ENCODE peak calls at places on chromosomes 6 and 20, in nine cellular contexts. T, K, H, L, Y, I, S, R and P are unnamed samples.

GRCh38 chr6:53795702-53796450 is 1.1 kb downstream of the LRRC1 start:
- DNase-seq in T (peak), K (no peak), H (no peak), L (no peak), Y (peak), I (peak), S (no peak), R (peak), P (no peak)

GRCh38 chr6:157503018-157503747 is 122.2 kb downstream of the ZDHHC14 start:
- DNase-seq in T (no peak), K (no peak), H (no peak), L (no peak), Y (no peak), I (no peak), S (no peak), R (no peak), P (no peak)

GRCh38 chr20:4512891-4513550 is 208.7 kb upstream of the PRND start:
- DNase-seq in T (no peak), K (no peak), H (no peak), L (peak), Y (peak), I (no peak), S (no peak), R (peak), P (no peak)

GRCh38 chr6:26155066-26155925 is 68.1 kb downstream of the HFE start:
- DNase-seq in T (peak), K (no peak), H (no peak), L (peak), Y (no peak), I (peak), S (no peak), R (peak), P (no peak)

GRCh38 chr6:106746660-106747059 is 117.3 kb downstream of the QRSL1 start:
- DNase-seq in T (no peak), K (no peak), H (no peak), L (no peak), Y (peak), I (no peak), S (no peak), R (peak), P (no peak)

GRCh38 chr6:63537126-63537958 is 34.9 kb upstream of the LOC128125822 start:
- DNase-seq in T (no peak), K (no peak), H (no peak), L (no peak), Y (no peak), I (no peak), S (no peak), R (no peak), P (no peak)

GRCh38 chr6:100267002-100267401 is 197.7 kb downstream of the SIM1 start:
- DNase-seq in T (no peak), K (no peak), H (no peak), L (no peak), Y (peak), I (no peak), S (no peak), R (no peak), P (no peak)

GRCh38 chr6:35388023-35388422 is 45.7 kb downstream of the PPARD start:
- DNase-seq in T (no peak), K (no peak), H (no peak), L (no peak), Y (no peak), I (no peak), S (no peak), R (no peak), P (no peak)

GRCh38 chr20:2402271-2402980 is 21.7 kb downstream of the TGM6 start:
- DNase-seq in T (no peak), K (no peak), H (no peak), L (peak), Y (peak), I (no peak), S (no peak), R (peak), P (no peak)

GRCh38 chr6:54801669-54802068 is 44.9 kb upstream of the FAM83B start:
- DNase-seq in T (no peak), K (no peak), H (no peak), L (peak), Y (peak), I (no peak), S (no peak), R (peak), P (no peak)

GRCh38 chr20:46215913-46216707 is 92.2 kb downstream of the CDH22 start:
- DNase-seq in T (no peak), K (no peak), H (no peak), L (peak), Y (peak), I (no peak), S (no peak), R (peak), P (peak)

GRCh38 chr20:61940491-61940890 is 125.2 kb downstream of the TAF4 start:
- DNase-seq in T (no peak), K (no peak), H (no peak), L (no peak), Y (no peak), I (no peak), S (no peak), R (no peak), P (no peak)

GRCh38 chr6:40506956-40507355 is 80.2 kb downstream of the LRFN2 start:
- DNase-seq in T (no peak), K (no peak), H (no peak), L (no peak), Y (no peak), I (no peak), S (no peak), R (no peak), P (no peak)

GRCh38 chr6:6699741-6700367 is 111.3 kb downstream of the LY86 start:
- DNase-seq in T (no peak), K (no peak), H (peak), L (peak), Y (peak), I (no peak), S (peak), R (peak), P (no peak)

GRCh38 chr6:122620902-122621301 is 10.7 kb downstream of the PKIB start:
- DNase-seq in T (no peak), K (no peak), H (no peak), L (peak), Y (peak), I (no peak), S (peak), R (peak), P (no peak)

GRCh38 chr20:48143435-48144081 is 358.3 kb upstream of the SULF2 start:
- DNase-seq in T (no peak), K (no peak), H (no peak), L (no peak), Y (no peak), I (no peak), S (peak), R (no peak), P (no peak)

GRCh38 chr20:57024849-57025248 is 241.6 kb downstream of the BMP7 start:
- DNase-seq in T (no peak), K (no peak), H (no peak), L (no peak), Y (no peak), I (no peak), S (no peak), R (peak), P (no peak)

GRCh38 chr20:54221996-54222890 is 14.4 kb downstream of the PFDN4 start:
- DNase-seq in T (no peak), K (no peak), H (no peak), L (no peak), Y (no peak), I (no peak), S (peak), R (no peak), P (no peak)

GRCh38 chr6:143642403-143642802 is 35.4 kb upstream of the PHACTR2 start:
- DNase-seq in T (no peak), K (no peak), H (no peak), L (no peak), Y (no peak), I (no peak), S (no peak), R (no peak), P (no peak)

GRCh38 chr6:7615611-7616383 is 25.8 kb downstream of the SNRNP48 start:
- DNase-seq in T (peak), K (no peak), H (no peak), L (peak), Y (peak), I (peak), S (no peak), R (peak), P (no peak)

GRCh38 chr20:44837949-44838348 is 27.6 kb upstream of the RIMS4 start:
- DNase-seq in T (no peak), K (no peak), H (no peak), L (no peak), Y (no peak), I (no peak), S (no peak), R (no peak), P (no peak)

GRCh38 chr20:2131366-2131765 is 29.7 kb downstream of the STK35 start:
- DNase-seq in T (no peak), K (no peak), H (no peak), L (peak), Y (peak), I (no peak), S (no peak), R (peak), P (no peak)

GRCh38 chr20:49672109-49672681 is 41.5 kb downstream of the B4GALT5 start:
- DNase-seq in T (no peak), K (no peak), H (no peak), L (no peak), Y (no peak), I (no peak), S (no peak), R (no peak), P (no peak)

GRCh38 chr20:2122921-2123320 is 21.3 kb downstream of the STK35 start:
- DNase-seq in T (no peak), K (no peak), H (no peak), L (no peak), Y (peak), I (no peak), S (no peak), R (no peak), P (no peak)

GRCh38 chr20:47304287-47304686 is 52.2 kb downstream of the ZMYND8 start:
- DNase-seq in T (no peak), K (no peak), H (no peak), L (no peak), Y (no peak), I (no peak), S (peak), R (peak), P (no peak)

GRCh38 chr20:1185316-1185741 is 548 bp upstream of the TMEM74B start:
- DNase-seq in T (peak), K (no peak), H (no peak), L (no peak), Y (no peak), I (peak), S (no peak), R (no peak), P (no peak)

GRCh38 chr6:159677226-159677901 is 15.7 kb downstream of the SOD2 start:
- DNase-seq in T (no peak), K (no peak), H (no peak), L (no peak), Y (no peak), I (no peak), S (no peak), R (no peak), P (no peak)

GRCh38 chr20:30937790-30938189 is 319.7 kb upstream of the DEFB115 start:
- DNase-seq in T (no peak), K (no peak), H (no peak), L (no peak), Y (no peak), I (no peak), S (no peak), R (no peak), P (no peak)

GRCh38 chr20:34715384-34715783 is 11.2 kb downstream of the TP53INP2 start:
- DNase-seq in T (no peak), K (no peak), H (no peak), L (peak), Y (peak), I (no peak), S (no peak), R (peak), P (no peak)

GRCh38 chr6:123962508-123962907 is 158.8 kb downstream of the NKAIN2 start:
- DNase-seq in T (no peak), K (no peak), H (no peak), L (peak), Y (no peak), I (no peak), S (peak), R (no peak), P (no peak)

GRCh38 chr20:35463455-35464300 is 8.3 kb downstream of the CEP250 start:
- DNase-seq in T (peak), K (peak), H (no peak), L (peak), Y (peak), I (peak), S (peak), R (peak), P (no peak)

GRCh38 chr20:58665606-58666005 is 14.5 kb downstream of the STX16 start:
- DNase-seq in T (no peak), K (no peak), H (no peak), L (no peak), Y (peak), I (no peak), S (no peak), R (no peak), P (no peak)

GRCh38 chr20:20233041-20233514 is 134.8 kb upstream of the INSM1 start:
- DNase-seq in T (no peak), K (no peak), H (no peak), L (peak), Y (no peak), I (no peak), S (no peak), R (no peak), P (no peak)

GRCh38 chr6:157080986-157081391 is 242.3 kb downstream of the TMEM242 start:
- DNase-seq in T (no peak), K (no peak), H (no peak), L (no peak), Y (no peak), I (no peak), S (no peak), R (no peak), P (no peak)

GRCh38 chr6:3286641-3287171 is 28.0 kb downstream of the PSMG4 start:
- DNase-seq in T (no peak), K (no peak), H (no peak), L (no peak), Y (no peak), I (no peak), S (no peak), R (no peak), P (no peak)

GRCh38 chr6:11393713-11394627 is 143.6 kb upstream of the TMEM170B start:
- DNase-seq in T (no peak), K (no peak), H (no peak), L (peak), Y (peak), I (no peak), S (no peak), R (peak), P (no peak)